ENCODE peak calls at places on chromosomes 13 and 19, in four cellular contexts. J is heart right ventricle, R is HFF-Myc, X is tibial nerve. Q is an unnamed sample.

GRCh38 chr13:96020155-96020575 is 33.0 kb downstream of the UGGT2 start:
- DNase-seq in J (no peak), R (peak), X (peak), Q (no peak)

GRCh38 chr19:53942001-53942786 is 20.5 kb upstream of the CACNG8 start:
- DNase-seq in J (no peak), R (no peak), X (no peak), Q (no peak)

GRCh38 chr13:31962661-31963345 is 68.8 kb upstream of the FRY start:
- DNase-seq in J (no peak), R (no peak), X (no peak), Q (no peak)

GRCh38 chr19:40791349-40791748 is 7.6 kb upstream of the EGLN2 start:
- DNase-seq in J (no peak), R (no peak), X (no peak), Q (no peak)

GRCh38 chr13:75963318-75963717 is 327.2 kb downstream of the LMO7 start:
- DNase-seq in J (no peak), R (no peak), X (no peak), Q (no peak)

GRCh38 chr19:14439014-14439413 is 5.9 kb downstream of the PKN1 start:
- DNase-seq in J (no peak), R (no peak), X (no peak), Q (no peak)

GRCh38 chr13:79810671-79811070 is 329.7 kb downstream of the NDFIP2 start:
- DNase-seq in J (no peak), R (no peak), X (no peak), Q (peak)

GRCh38 chr19:8698433-8699063 is at the start of gene ACTL9:
- DNase-seq in J (no peak), R (no peak), X (no peak), Q (no peak)

GRCh38 chr13:21338156-21338555 is 120.9 kb downstream of the ZDHHC20 start:
- DNase-seq in J (no peak), R (no peak), X (no peak), Q (no peak)
- TF ChIP-seq CTCF in J (no peak), R (no peak), X (no peak), Q (no peak)

DNA sequence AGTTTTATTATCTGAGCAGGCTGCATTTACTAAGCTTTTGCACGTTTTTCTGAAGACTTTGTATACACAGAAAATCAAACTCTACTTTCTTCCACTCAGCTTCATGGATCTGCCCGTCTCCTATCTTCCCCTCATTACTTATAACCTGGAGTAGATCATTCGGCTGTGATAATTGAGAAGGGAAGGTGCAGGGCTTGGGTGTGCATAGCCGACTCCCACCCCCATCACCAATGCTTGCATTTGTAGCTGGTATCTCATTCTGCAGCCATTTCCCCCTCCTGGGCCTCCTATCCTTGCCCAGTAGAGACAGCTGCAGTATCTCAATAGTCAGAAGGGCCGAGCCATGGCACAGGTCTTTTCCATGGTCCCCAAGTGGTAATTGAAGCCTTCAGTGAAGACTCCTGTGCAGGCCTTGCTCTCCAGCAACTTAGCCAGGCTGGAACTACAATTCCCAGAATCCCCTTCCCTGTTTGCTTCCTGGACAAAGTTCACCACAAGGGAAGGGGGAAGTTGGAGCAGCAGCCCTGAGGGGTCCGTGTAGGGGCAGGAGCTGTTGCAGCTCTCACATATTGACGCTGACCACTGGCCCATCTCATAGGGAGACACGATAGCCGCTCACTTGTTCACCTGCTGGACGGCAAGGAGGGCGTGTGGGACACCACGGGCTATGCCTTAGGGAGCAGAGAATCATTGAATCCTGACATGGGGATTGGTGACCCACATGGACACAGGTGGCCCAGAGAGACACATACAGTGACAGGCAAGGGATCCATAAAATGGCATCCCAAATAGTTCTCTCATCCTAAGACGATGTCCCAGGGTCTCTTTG is 2.1 kb upstream of the SIGLEC8 start:
- DNase-seq in J (no peak), R (no peak), X (no peak), Q (no peak)
- H3K4me3 ChIP-seq in J (peak), R (no peak), X (no peak), Q (peak)

GRCh38 chr19:35095667-35096368 is 19.8 kb upstream of the FXYD3 start:
- DNase-seq in J (no peak), R (no peak), X (no peak), Q (no peak)
- TF ChIP-seq CTCF in J (no peak), R (no peak), X (no peak), Q (no peak)

GRCh38 chr19:2040647-2041435 is 10.2 kb downstream of the MKNK2 start:
- DNase-seq in J (no peak), R (no peak), X (no peak), Q (no peak)
- H3K4me3 ChIP-seq in J (no peak), R (no peak), X (no peak), Q (no peak)

GRCh38 chr13:27425918-27426630 is 1.7 kb downstream of the GTF3A start:
- DNase-seq in J (peak), R (peak), X (peak), Q (no peak)
- TF ChIP-seq CTCF in J (peak), R (peak), X (peak), Q (peak)

DNA sequence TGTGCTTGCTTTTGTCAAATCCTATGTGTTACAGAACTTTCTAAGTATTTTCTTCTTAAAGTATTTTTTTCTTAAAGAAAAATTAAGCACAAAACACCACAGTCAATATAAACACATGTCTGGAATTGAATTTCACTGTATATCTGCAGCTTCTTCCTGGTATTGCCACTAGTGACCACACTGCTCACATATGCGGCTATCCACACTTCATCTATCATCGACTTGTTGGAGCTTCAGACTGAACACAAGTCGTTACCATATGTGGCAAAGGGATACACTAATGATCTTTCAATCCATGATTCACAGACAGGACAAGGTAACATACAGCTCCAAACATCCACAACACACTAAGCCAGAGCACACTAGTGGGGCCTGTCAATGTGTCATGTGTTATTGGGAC is 498.4 kb upstream of the ARGLU1 start:
- DNase-seq in J (no peak), R (no peak), X (no peak), Q (no peak)
- H3K4me3 ChIP-seq in J (no peak), R (no peak), X (no peak), Q (no peak)

GRCh38 chr19:58406818-58407657 is 1.4 kb upstream of the ZNF584 start:
- DNase-seq in J (no peak), R (no peak), X (no peak), Q (no peak)
- TF ChIP-seq CTCF in J (peak), R (peak), X (no peak), Q (peak)

DNA sequence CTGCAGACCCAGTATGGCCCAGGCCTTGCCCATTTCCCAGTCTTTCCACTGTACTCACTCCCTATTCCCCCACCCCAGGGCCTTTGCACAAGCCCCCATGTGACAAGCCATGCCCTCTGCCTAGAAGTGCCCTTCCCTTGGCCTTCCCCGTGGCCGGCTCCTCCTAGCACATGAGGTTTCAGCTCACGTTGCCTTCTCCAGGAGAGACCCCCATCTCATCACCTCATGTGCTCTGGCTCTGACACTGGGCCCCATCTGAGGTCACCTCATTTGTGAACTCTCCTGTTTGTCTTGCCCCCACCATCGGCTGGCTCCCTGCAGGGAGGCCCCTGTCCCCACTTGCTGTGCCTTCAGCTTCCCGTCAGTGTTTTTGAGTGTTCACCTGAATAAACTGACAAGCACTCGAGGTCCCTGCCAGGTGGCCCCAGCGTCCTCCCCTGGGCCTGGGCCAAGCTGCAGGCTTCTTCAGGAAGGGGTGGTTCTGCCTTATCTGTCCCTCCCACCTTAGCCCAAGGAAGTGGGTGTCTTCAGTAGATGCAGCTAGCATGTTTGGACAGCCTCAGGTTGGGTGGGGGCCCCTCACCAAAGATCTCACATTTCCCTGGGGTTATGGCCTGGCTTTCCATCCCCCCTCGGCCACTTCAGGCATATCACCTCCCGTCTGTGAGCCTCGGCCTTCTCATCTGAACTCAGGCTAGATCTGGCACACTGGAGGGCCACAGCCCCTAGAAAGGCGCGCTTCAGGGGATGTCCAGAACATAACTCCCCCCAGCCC is 3.8 kb upstream of the SLC25A42 start:
- DNase-seq in J (no peak), R (no peak), X (no peak), Q (no peak)
- H3K4me3 ChIP-seq in J (no peak), R (no peak), X (no peak), Q (no peak)

DNA sequence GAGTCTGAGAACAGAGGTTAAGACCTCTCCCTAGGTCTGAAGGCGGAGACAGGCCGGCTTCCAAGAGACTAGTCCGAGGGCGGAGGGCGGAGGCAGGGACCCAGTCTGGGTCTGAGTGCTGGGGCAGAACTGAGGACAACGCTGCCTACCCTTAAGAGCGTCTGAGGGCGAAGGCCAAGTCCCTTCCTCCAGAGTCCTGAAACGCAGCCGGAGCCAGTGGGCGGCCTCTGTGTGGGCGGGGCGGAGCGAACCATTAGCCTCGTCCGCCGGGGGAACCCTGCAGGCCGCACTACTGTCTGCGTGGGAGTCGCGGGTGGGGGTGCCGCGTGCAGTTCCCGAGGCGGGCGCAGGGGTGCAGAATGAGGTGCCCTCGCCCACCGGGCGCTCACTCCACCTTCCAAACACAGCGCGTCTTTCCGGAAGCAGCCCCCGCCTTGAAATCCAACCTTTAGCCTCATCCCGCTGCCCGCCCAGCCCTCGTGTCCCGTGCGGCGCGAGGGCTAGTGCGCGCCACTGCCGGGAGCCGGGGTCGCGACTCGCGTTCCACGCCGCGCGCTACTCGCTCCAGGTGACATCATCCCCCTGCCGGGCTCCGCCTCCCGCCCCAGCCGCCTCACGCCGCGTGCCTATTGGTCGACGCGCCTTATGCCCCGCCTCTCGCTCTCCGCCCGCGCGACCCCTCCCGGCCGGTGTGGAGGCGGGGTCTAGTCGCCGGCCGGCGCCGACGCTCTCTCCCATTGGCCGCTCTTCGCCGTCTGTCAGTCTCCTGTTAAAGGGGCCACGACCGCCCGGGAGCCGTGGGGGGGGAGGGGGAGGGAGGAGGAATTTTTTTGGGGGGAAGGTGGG is at the start of gene C19orf73:
- DNase-seq in J (peak), R (peak), X (peak), Q (no peak)
- TF ChIP-seq CTCF in J (peak), R (no peak), X (peak), Q (peak)

DNA sequence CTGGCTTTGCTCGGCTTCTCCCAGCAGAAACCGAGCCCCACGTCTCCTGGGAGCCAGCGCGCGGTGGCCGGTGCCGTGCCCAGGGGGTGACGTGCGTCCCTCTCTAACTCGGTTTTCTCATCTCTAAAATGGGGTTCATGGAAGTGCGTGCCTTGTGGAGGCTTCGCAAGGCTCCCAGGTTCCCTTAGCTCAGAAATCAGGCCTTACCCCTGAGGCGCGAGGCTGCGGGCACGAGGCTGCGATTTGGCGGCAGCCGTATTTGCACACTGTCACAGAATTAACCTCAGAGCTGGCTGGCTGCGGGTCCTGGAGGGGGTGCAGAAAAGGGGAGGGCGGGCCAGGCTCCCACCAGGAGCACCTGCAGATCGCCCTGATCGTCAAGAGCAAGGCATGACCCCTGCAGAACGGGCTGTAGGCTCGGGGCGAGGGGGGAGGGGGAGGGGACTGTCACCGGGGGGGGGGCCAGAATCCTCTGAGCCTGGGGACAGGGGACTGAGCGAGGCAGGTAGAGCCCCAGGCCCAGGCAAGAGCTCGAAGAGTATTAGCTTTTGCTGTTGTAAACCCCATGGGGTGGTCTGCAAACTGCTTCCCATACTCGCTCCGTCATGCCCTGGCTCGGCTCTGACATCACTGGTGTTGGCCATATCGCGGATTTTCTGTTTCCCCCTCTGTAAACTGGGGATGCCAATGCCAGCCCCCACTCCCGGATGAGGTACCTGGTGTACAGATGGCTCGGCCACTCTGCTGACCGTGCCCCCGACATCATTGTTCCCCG is 62.2 kb downstream of the CCNE1 start:
- DNase-seq in J (no peak), R (no peak), X (no peak), Q (no peak)
- H3K4me3 ChIP-seq in J (peak), R (no peak), X (peak), Q (peak)